ENCODE peak calls at places on chromosomes 3 and 15, in seven cellular contexts. B is CD4-positive, alpha-beta T cell; F is retinal pigment epithelial cell; K is A549; R is HEK293T; M is EL; A is skeletal muscle cell. U is an unnamed sample.

GRCh38 chr3:52171577-52172261 is 17.5 kb upstream of the POC1A start:
- DNase-seq in M (peak), A (no peak), K (peak), R (no peak), B (no peak), F (peak), U (no peak)

GRCh38 chr15:82146990-82147461 is 101.2 kb upstream of the MEX3B start:
- DNase-seq in B (no peak), R (no peak), A (no peak), M (peak), F (peak), K (peak), U (no peak)

GRCh38 chr15:74178326-74179100 is 5.0 kb downstream of the ISLR start:
- DNase-seq in F (no peak), M (no peak), B (no peak), R (no peak), A (no peak), K (no peak), U (no peak)

GRCh38 chr3:158403013-158403412 is 168.0 kb upstream of the MLF1 start:
- DNase-seq in K (no peak), M (no peak), F (no peak), R (no peak), A (no peak), B (no peak), U (no peak)

GRCh38 chr15:80929225-80929624 is 60.4 kb downstream of the MESD start:
- DNase-seq in M (peak), R (no peak), B (no peak), A (no peak), F (no peak), K (no peak), U (no peak)

GRCh38 chr3:88203537-88204143 is 53.9 kb downstream of the C3orf38 start:
- DNase-seq in A (peak), F (peak), K (peak), B (peak), R (peak), M (peak), U (peak)

GRCh38 chr3:8869613-8870012 is 93.7 kb downstream of the RAD18 start:
- DNase-seq in K (peak), B (no peak), F (peak), M (peak), R (no peak), A (peak), U (no peak)

GRCh38 chr3:46464326-46465195 is at the start of gene LTF:
- DNase-seq in B (no peak), A (no peak), M (no peak), F (no peak), R (no peak), K (no peak), U (no peak)

GRCh38 chr3:150741497-150742140 is 21.4 kb downstream of the SIAH2 start:
- DNase-seq in K (no peak), B (no peak), M (no peak), R (no peak), F (no peak), A (no peak), U (no peak)

GRCh38 chr15:84855032-84855645 is 29.3 kb upstream of the SLC28A1 start:
- DNase-seq in M (no peak), K (peak), A (no peak), F (no peak), R (no peak), B (no peak), U (no peak)

GRCh38 chr3:83523470-83524073 is 1435.2 kb upstream of the CADM2 start:
- DNase-seq in R (peak), K (peak), F (peak), B (no peak), A (peak), M (no peak), U (peak)

GRCh38 chr3:141686477-141687280 is 51.4 kb upstream of the RNF7 start:
- DNase-seq in M (peak), F (no peak), A (peak), B (no peak), K (peak), R (no peak), U (no peak)

GRCh38 chr3:57918123-57918837 is 89.9 kb upstream of the FLNB start:
- DNase-seq in B (no peak), K (no peak), A (peak), F (no peak), M (peak), R (no peak), U (no peak)

GRCh38 chr3:58752168-58752567 is 85.6 kb upstream of the FAM3D start:
- DNase-seq in K (no peak), F (no peak), M (no peak), B (no peak), R (no peak), A (no peak), U (no peak)

GRCh38 chr3:31903686-31904431 is 77.2 kb downstream of the OSBPL10 start:
- DNase-seq in K (no peak), F (no peak), A (no peak), R (no peak), B (no peak), M (no peak), U (no peak)

GRCh38 chr3:168047190-168047795 is 48.4 kb downstream of the GOLIM4 start:
- DNase-seq in K (peak), A (peak), R (peak), B (no peak), M (peak), F (peak), U (peak)

GRCh38 chr3:118228151-118228550 is 806.5 kb downstream of the IGSF11 start:
- DNase-seq in B (no peak), R (no peak), A (no peak), F (no peak), K (no peak), M (no peak), U (no peak)

GRCh38 chr3:136070334-136070733 is 104.8 kb downstream of the PPP2R3A start:
- DNase-seq in M (peak), F (no peak), B (no peak), R (no peak), K (no peak), A (peak), U (no peak)

GRCh38 chr15:67098768-67099282 is 33.4 kb downstream of the SMAD3 start:
- DNase-seq in M (no peak), K (no peak), B (no peak), F (no peak), R (no peak), A (no peak), U (no peak)

GRCh38 chr15:92586930-92587329 is 68.6 kb downstream of the FAM174B start:
- DNase-seq in F (no peak), R (no peak), M (no peak), A (no peak), B (no peak), K (no peak), U (no peak)

GRCh38 chr15:64151727-64152506 is at the start of gene SNX22:
- DNase-seq in B (peak), M (no peak), K (no peak), R (no peak), F (no peak), A (no peak), U (no peak)

GRCh38 chr3:194782767-194783404 is 97.2 kb downstream of the FAM43A start:
- DNase-seq in K (peak), B (no peak), F (no peak), M (peak), A (peak), R (no peak), U (no peak)

GRCh38 chr3:194689493-194689901 is 3.8 kb downstream of the FAM43A start:
- DNase-seq in M (peak), K (no peak), R (no peak), A (peak), B (no peak), F (no peak), U (no peak)

GRCh38 chr3:188283347-188283746 is 129.4 kb downstream of the LPP start:
- DNase-seq in K (no peak), F (no peak), A (no peak), M (no peak), R (no peak), B (no peak), U (no peak)

GRCh38 chr3:65936908-65937638 is 101.6 kb downstream of the MAGI1 start:
- DNase-seq in K (no peak), M (no peak), A (no peak), R (no peak), F (no peak), B (no peak), U (no peak)

GRCh38 chr3:41141431-41142164 is 57.7 kb upstream of the CTNNB1 start:
- DNase-seq in A (no peak), K (no peak), B (no peak), R (no peak), M (no peak), F (no peak), U (no peak)

GRCh38 chr3:124263168-124263567 is 271.2 kb upstream of the ROPN1 start:
- DNase-seq in F (peak), M (peak), B (no peak), K (peak), R (no peak), A (peak), U (no peak)

GRCh38 chr3:34056951-34057390 is 258.5 kb downstream of the PDCD6IP start:
- DNase-seq in R (no peak), B (no peak), M (no peak), F (no peak), K (peak), A (no peak), U (no peak)

GRCh38 chr15:52428297-52428696 is 100.4 kb downstream of the MYO5A start:
- DNase-seq in M (peak), A (no peak), R (no peak), K (no peak), B (no peak), F (no peak), U (no peak)

GRCh38 chr15:85579011-85579701 is 198.8 kb downstream of the AKAP13 start:
- DNase-seq in F (no peak), B (no peak), R (no peak), A (no peak), K (no peak), M (no peak), U (no peak)

GRCh38 chr3:10945683-10946287 is 46.8 kb upstream of the SLC6A1 start:
- DNase-seq in R (peak), A (no peak), B (peak), F (no peak), M (peak), K (peak), U (peak)

GRCh38 chr3:176262071-176262470 is 935.2 kb downstream of the TBL1XR1 start:
- DNase-seq in B (no peak), M (no peak), K (no peak), R (no peak), A (no peak), F (no peak), U (no peak)

GRCh38 chr15:25735550-25736384 is 127.4 kb downstream of the ATP10A start:
- DNase-seq in K (no peak), B (no peak), R (no peak), M (no peak), F (no peak), A (no peak), U (no peak)

GRCh38 chr3:151085227-151085888 is at the start of gene MED12L:
- DNase-seq in F (peak), M (peak), K (peak), A (peak), B (peak), R (peak), U (peak)

U was measured in NCI-H526 treated with DMSO at 0.1 percent for 48 hours.